ENCODE peak calls at places on chromosomes 6 and 20, in nine cellular contexts. N is GM06990; L is heart right ventricle; R is stimulated activated CD8-positive, alpha-beta memory T cell treated with anti-CD3 and anti-CD28 coated beads, Interleukin-15, amount 100 ng/mL, for 48 hours; H is H4; E is GM13976; Z is H54; K is GM03348; M is fibroblast of mammary gland. J is an unnamed sample.

GRCh38 chr20:40728470-40728869 is 39.4 kb upstream of the MAFB start:
- DNase-seq in N (no peak), L (no peak), R (no peak), H (no peak), E (no peak), Z (no peak), K (no peak), M (no peak), J (no peak)

GRCh38 chr6:33123732-33124524 is 48.1 kb downstream of the HLA-DPB1 start:
- DNase-seq in N (no peak), L (no peak), R (no peak), H (peak; percentile 51), E (no peak), Z (peak; percentile 47), K (peak; percentile 24), M (peak; percentile 60), J (no peak)

GRCh38 chr6:13709698-13710551 is 1.7 kb downstream of the RANBP9 start:
- DNase-seq in N (no peak), L (no peak), R (no peak), H (no peak), E (no peak), Z (no peak), K (no peak), M (peak; percentile 56), J (peak; percentile 43)

GRCh38 chr6:91273729-91274128 is 686.9 kb upstream of the MAP3K7 start:
- DNase-seq in N (no peak), L (peak; percentile 72), R (no peak), H (no peak), E (no peak), Z (no peak), K (no peak), M (no peak), J (no peak)

GRCh38 chr20:7375905-7376304 is 564.4 kb downstream of the HAO1 start:
- DNase-seq in N (no peak), L (no peak), R (no peak), H (no peak), E (peak; percentile 1), Z (no peak), K (peak; percentile 4), M (peak; percentile 35), J (no peak)

GRCh38 chr20:58224097-58224496 is 4.4 kb downstream of the ANKRD60 start:
- DNase-seq in N (no peak), L (no peak), R (no peak), H (no peak), E (no peak), Z (no peak), K (no peak), M (no peak), J (no peak)

GRCh38 chr6:142444800-142445405 is 143.1 kb downstream of the ADGRG6 start:
- DNase-seq in N (no peak), L (no peak), R (no peak), H (no peak), E (no peak), Z (no peak), K (no peak), M (peak; percentile 8), J (no peak)

GRCh38 chr20:2005831-2006426 is 12.1 kb upstream of the PDYN start:
- DNase-seq in N (no peak), L (peak; percentile 62), R (peak; percentile 14), H (peak; percentile 29), E (peak; percentile 63), Z (peak; percentile 34), K (peak; percentile 73), M (peak; percentile 45), J (peak; percentile 74)

GRCh38 chr6:125781307-125781868 is 9.4 kb upstream of the NCOA7 start:
- DNase-seq in N (no peak), L (no peak), R (no peak), H (peak; percentile 5), E (peak; percentile 42), Z (no peak), K (no peak), M (peak; percentile 48), J (no peak)

GRCh38 chr6:37653933-37654565 is 43.6 kb downstream of the MDGA1 start:
- DNase-seq in N (peak; percentile 34), L (no peak), R (peak; percentile 30), H (peak; percentile 55), E (peak; percentile 80), Z (peak; percentile 52), K (peak; percentile 41), M (peak; percentile 65), J (peak; percentile 83)

GRCh38 chr20:63274381-63275228 is 2.0 kb downstream of the ARFGAP1 start:
- DNase-seq in N (no peak), L (no peak), R (no peak), H (no peak), E (no peak), Z (no peak), K (no peak), M (peak; percentile 48), J (no peak)

GRCh38 chr20:63394069-63394468 is 32.9 kb upstream of the CHRNA4 start:
- DNase-seq in N (no peak), L (no peak), R (no peak), H (no peak), E (no peak), Z (no peak), K (no peak), M (no peak), J (no peak)

GRCh38 chr20:37907677-37908397 is 4.9 kb downstream of the VSTM2L start:
- DNase-seq in N (no peak), L (no peak), R (no peak), H (peak; percentile 37), E (no peak), Z (peak; percentile 98), K (peak; percentile 92), M (peak; percentile 72), J (no peak)

GRCh38 chr6:133741375-133741861 is 147.5 kb upstream of the TCF21 start:
- DNase-seq in N (no peak), L (no peak), R (no peak), H (peak; percentile 74), E (no peak), Z (no peak), K (peak; percentile 11), M (peak; percentile 33), J (no peak)

GRCh38 chr6:1325471-1326309 is 13.8 kb downstream of the FOXQ1 start:
- DNase-seq in N (no peak), L (no peak), R (no peak), H (peak; percentile 89), E (no peak), Z (no peak), K (peak; percentile 76), M (peak; percentile 77), J (no peak)

GRCh38 chr6:133894795-133895401 is 6.0 kb downstream of the TCF21 start:
- DNase-seq in N (no peak), L (peak; percentile 62), R (no peak), H (no peak), E (no peak), Z (no peak), K (no peak), M (peak; percentile 40), J (peak; percentile 24)

GRCh38 chr6:73870907-73871306 is 174.9 kb downstream of the CD109 start:
- DNase-seq in N (no peak), L (no peak), R (no peak), H (no peak), E (no peak), Z (no peak), K (no peak), M (no peak), J (no peak)

GRCh38 chr6:84549912-84550311 is 214.5 kb downstream of the TBX18 start:
- DNase-seq in N (no peak), L (no peak), R (no peak), H (no peak), E (no peak), Z (no peak), K (no peak), M (peak; percentile 12), J (no peak)

GRCh38 chr6:125285353-125285752 is 16.4 kb downstream of the HDDC2 start:
- DNase-seq in N (no peak), L (no peak), R (no peak), H (no peak), E (no peak), Z (no peak), K (no peak), M (no peak), J (no peak)

GRCh38 chr6:111925296-111925695 is 52.0 kb upstream of the FYN start:
- DNase-seq in N (no peak), L (no peak), R (no peak), H (peak; percentile 5), E (no peak), Z (peak; percentile 13), K (peak; percentile 66), M (peak; percentile 76), J (no peak)

GRCh38 chr20:49768204-49769124 is 44.2 kb upstream of the SLC9A8 start:
- DNase-seq in N (no peak), L (peak; percentile 44), R (no peak), H (peak; percentile 91), E (no peak), Z (peak; percentile 23), K (peak; percentile 81), M (peak; percentile 86), J (peak; percentile 63)

GRCh38 chr20:40757087-40757486 is 68.1 kb upstream of the MAFB start:
- DNase-seq in N (no peak), L (no peak), R (no peak), H (no peak), E (no peak), Z (no peak), K (no peak), M (no peak), J (no peak)

GRCh38 chr6:3750324-3751018 is 1.0 kb downstream of the PXDC1 start:
- DNase-seq in N (no peak), L (peak; percentile 90), R (no peak), H (peak; percentile 57), E (peak; percentile 48), Z (peak; percentile 78), K (peak; percentile 89), M (peak; percentile 68), J (peak; percentile 76)

GRCh38 chr20:34512955-34513419 is 3.2 kb upstream of the DYNLRB1 start:
- DNase-seq in N (no peak), L (no peak), R (no peak), H (no peak), E (no peak), Z (no peak), K (no peak), M (no peak), J (no peak)

GRCh38 chr6:167660944-167661343 is 165.8 kb upstream of the AFDN start:
- DNase-seq in N (no peak), L (no peak), R (no peak), H (no peak), E (no peak), Z (no peak), K (no peak), M (no peak), J (no peak)

GRCh38 chr6:125952764-125953501 is 3.6 kb upstream of the HINT3 start:
- DNase-seq in N (no peak), L (no peak), R (no peak), H (no peak), E (peak; percentile 35), Z (no peak), K (peak; percentile 23), M (peak; percentile 42), J (no peak)

GRCh38 chr6:111990214-111990613 is 63.7 kb upstream of the CCN6 start:
- DNase-seq in N (peak; percentile 26), L (no peak), R (no peak), H (no peak), E (peak; percentile 22), Z (no peak), K (no peak), M (no peak), J (no peak)

GRCh38 chr20:10671850-10672578 is 1.8 kb downstream of the JAG1 start:
- DNase-seq in N (peak; percentile 29), L (peak; percentile 87), R (no peak), H (peak; percentile 45), E (peak; percentile 51), Z (peak; percentile 54), K (peak; percentile 71), M (peak; percentile 67), J (peak; percentile 78)

GRCh38 chr20:47648943-47649342 is 136.3 kb downstream of the SULF2 start:
- DNase-seq in N (no peak), L (no peak), R (no peak), H (no peak), E (no peak), Z (no peak), K (no peak), M (no peak), J (no peak)

GRCh38 chr6:155100087-155100486 is 105.0 kb downstream of the TIAM2 start:
- DNase-seq in N (no peak), L (peak; percentile 50), R (no peak), H (no peak), E (no peak), Z (no peak), K (no peak), M (no peak), J (no peak)

GRCh38 chr6:105994522-105995402 is 91.4 kb upstream of the PRDM1 start:
- DNase-seq in N (peak; percentile 30), L (peak; percentile 34), R (peak; percentile 31), H (peak; percentile 36), E (peak; percentile 50), Z (peak; percentile 28), K (peak; percentile 83), M (peak; percentile 79), J (peak; percentile 68)